ENCODE peak calls at places on chromosomes 16 and 17, in four cellular contexts. M is islet precursor cell, Q is neural progenitor cell, O is pancreas. R is an unnamed sample.

GRCh38 chr17:17693253-17693954 is 12.1 kb downstream of the RAI1 start:
- DNase-seq in M (peak), Q (peak), O (peak), R (peak)

GRCh38 chr17:75064867-75065561 is 18.0 kb downstream of the KCTD2 start:
- DNase-seq in M (no peak), Q (peak), O (no peak), R (no peak)

GRCh38 chr16:83393196-83393981 is 414.4 kb upstream of the HSBP1 start:
- DNase-seq in M (no peak), Q (peak), O (no peak), R (no peak)

GRCh38 chr16:79328327-79329162 is 272.0 kb downstream of the MAF start:
- DNase-seq in M (no peak), Q (peak), O (no peak), R (no peak)

GRCh38 chr17:11618861-11619566 is 20.7 kb downstream of the DNAH9 start:
- DNase-seq in M (no peak), Q (no peak), O (peak), R (no peak)

GRCh38 chr16:25838724-25839186 is 147.0 kb downstream of the HS3ST4 start:
- DNase-seq in M (peak), Q (peak), O (no peak), R (peak)

GRCh38 chr17:82502207-82502606 is 17.3 kb upstream of the FOXK2 start:
- DNase-seq in M (no peak), Q (no peak), O (no peak), R (no peak)

GRCh38 chr16:9901-10665 is 43.3 kb downstream of the POLR3K start:
- DNase-seq in M (no peak), Q (no peak), O (no peak), R (no peak)

GRCh38 chr17:73228748-73229236 is 32.9 kb downstream of the CPSF4L start:
- DNase-seq in M (peak), Q (no peak), O (no peak), R (no peak)

GRCh38 chr17:11948791-11949190 is 48.5 kb downstream of the ZNF18 start:
- DNase-seq in M (no peak), Q (no peak), O (no peak), R (no peak)

GRCh38 chr17:32523017-32523680 is 36.4 kb downstream of the CDK5R1 start:
- DNase-seq in M (no peak), Q (no peak), O (no peak), R (no peak)

GRCh38 chr16:60274431-60275017 is 1540.4 kb upstream of the GOT2 start:
- DNase-seq in M (no peak), Q (no peak), O (no peak), R (no peak)

GRCh38 chr16:72560617-72561016 is 388.7 kb upstream of the PMFBP1 start:
- DNase-seq in M (no peak), Q (no peak), O (no peak), R (peak)

GRCh38 chr17:64630309-64631223 is 31.5 kb downstream of the SMURF2 start:
- DNase-seq in M (no peak), Q (no peak), O (no peak), R (no peak)

GRCh38 chr16:27177031-27177774 is 26.1 kb upstream of the KDM8 start:
- DNase-seq in M (no peak), Q (no peak), O (no peak), R (no peak)

GRCh38 chr17:57588086-57588485 is 157.0 kb downstream of the CCDC182 start:
- DNase-seq in M (peak), Q (peak), O (no peak), R (no peak)

GRCh38 chr17:80948091-80948960 is 43.3 kb upstream of the CHMP6 start:
- DNase-seq in M (no peak), Q (no peak), O (peak), R (no peak)